ENCODE peak calls at places on chromosomes 16 and 17, in eight cellular contexts. N, I, E, H, R, X, Q and O are unnamed samples.

GRCh38 chr17:66508896-66509843 is 206.8 kb downstream of the PRKCA start:
- DNase-seq in X (no peak), N (peak), R (peak), I (peak), H (no peak), Q (peak), E (no peak), O (peak)

GRCh38 chr17:49779730-49780220 is 8.7 kb upstream of the KAT7 start:
- DNase-seq in H (no peak), R (peak), X (no peak), E (peak), I (peak), Q (peak), N (peak), O (peak)

GRCh38 chr16:55508941-55509920 is at the start of gene LPCAT2:
- DNase-seq in N (peak), H (peak), X (peak), I (peak), R (peak), Q (peak), E (no peak), O (peak)

GRCh38 chr17:28384281-28385036 is 13.0 kb downstream of the SARM1 start:
- DNase-seq in E (no peak), H (no peak), I (peak), N (no peak), Q (no peak), R (no peak), X (peak), O (peak)

GRCh38 chr16:23578096-23578830 is 17.9 kb downstream of the NDUFAB1 start:
- DNase-seq in R (no peak), Q (peak), N (peak), E (no peak), I (no peak), H (no peak), X (no peak), O (no peak)

GRCh38 chr17:51120357-51120738 is 320 bp downstream of the SPAG9 start:
- DNase-seq in R (no peak), X (no peak), Q (no peak), E (peak), N (peak), I (no peak), H (no peak), O (peak)

GRCh38 chr17:42221886-42222745 is 27.8 kb upstream of the GHDC start:
- DNase-seq in X (no peak), R (peak), E (peak), N (peak), H (peak), I (no peak), Q (peak), O (no peak)

GRCh38 chr17:51118330-51119195 is 2.1 kb downstream of the SPAG9 start:
- DNase-seq in R (no peak), E (no peak), N (no peak), X (no peak), H (no peak), Q (no peak), I (peak), O (peak)

GRCh38 chr16:74740795-74741304 is 33.8 kb downstream of the FA2H start:
- DNase-seq in E (no peak), X (peak), N (no peak), Q (no peak), H (no peak), R (peak), I (peak), O (peak)

GRCh38 chr16:25151996-25152395 is 40.5 kb downstream of the LCMT1 start:
- DNase-seq in X (no peak), H (no peak), Q (peak), N (peak), E (no peak), R (peak), I (peak), O (no peak)

GRCh38 chr17:28575126-28575795 is 1.4 kb downstream of the ALDOC start:
- DNase-seq in H (no peak), I (no peak), X (no peak), E (no peak), R (no peak), Q (no peak), N (no peak), O (no peak)

DNA sequence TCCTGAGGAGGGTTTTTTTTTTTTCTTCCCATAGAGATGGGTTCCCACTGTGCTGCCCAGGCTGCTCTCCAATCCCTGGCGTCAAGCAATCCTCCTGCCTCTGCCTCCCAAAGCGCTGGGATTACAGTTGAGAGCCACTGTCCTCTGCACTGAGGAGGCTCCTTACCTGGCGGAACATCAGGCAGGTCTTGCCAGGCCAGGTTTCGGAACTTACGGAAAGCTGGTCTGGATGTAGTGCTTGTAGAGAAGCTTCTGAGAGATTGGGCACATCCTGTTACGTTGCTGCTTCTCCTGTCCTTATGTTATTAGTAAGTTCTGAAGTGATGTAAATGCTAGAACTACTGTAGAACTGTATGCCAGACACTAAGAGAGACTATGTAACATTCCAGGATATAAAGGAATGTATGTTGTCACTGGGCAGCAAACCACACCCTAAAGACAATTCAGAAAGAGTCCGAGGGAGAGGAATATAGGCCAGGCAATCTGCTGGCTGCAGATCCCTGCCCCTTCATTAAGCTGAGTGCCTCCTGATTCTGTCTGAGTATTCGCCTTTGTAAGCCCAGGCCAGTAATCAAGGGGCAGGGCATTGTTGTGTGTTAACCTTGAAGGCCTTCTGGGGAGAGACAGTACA is 21.1 kb downstream of the ETV4 start:
- DNase-seq in E (no peak), N (peak), X (no peak), I (no peak), Q (peak), H (no peak), R (no peak), O (no peak)
- H3K9ac ChIP-seq in E (no peak), N (no peak), X (no peak), I (no peak), Q (no peak), H (no peak), R (no peak), O (no peak)

GRCh38 chr17:58498177-58498828 is 10.1 kb upstream of the HSF5 start:
- DNase-seq in I (peak), H (no peak), R (no peak), E (no peak), X (no peak), Q (no peak), N (no peak), O (no peak)
- H3K9ac ChIP-seq in I (no peak), H (no peak), R (no peak), E (no peak), X (no peak), Q (no peak), N (no peak), O (no peak)

GRCh38 chr16:35750701-35751104 is 2291.3 kb downstream of the TP53TG3F start:
- DNase-seq in I (no peak), R (no peak), X (no peak), N (no peak), E (no peak), H (no peak), Q (no peak), O (no peak)
- H3K9ac ChIP-seq in I (no peak), R (no peak), X (no peak), N (no peak), E (no peak), H (no peak), Q (no peak), O (no peak)

DNA sequence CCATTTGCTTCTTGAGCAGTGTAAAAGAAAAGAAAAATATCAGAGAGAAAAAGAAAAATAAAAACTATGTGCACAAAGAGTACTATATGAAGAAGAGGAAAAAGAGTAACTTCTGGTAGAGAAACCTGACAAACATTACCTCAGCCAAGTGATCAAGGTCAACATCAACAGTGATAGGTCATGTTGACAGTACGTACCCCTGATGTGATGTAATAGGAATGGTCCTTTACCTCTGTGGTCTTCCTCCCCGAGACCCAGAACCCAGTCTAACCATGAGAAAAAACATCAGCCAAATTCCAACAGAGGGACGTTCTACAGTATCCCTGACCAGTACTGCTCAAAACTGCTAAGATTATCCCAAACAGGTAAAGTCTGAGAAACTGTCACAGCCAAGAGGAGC is 4.4 kb downstream of the GSDMB start:
- DNase-seq in N (no peak), R (no peak), H (no peak), E (no peak), Q (no peak), X (no peak), I (no peak), O (no peak)
- H3K9ac ChIP-seq in N (no peak), R (no peak), H (no peak), E (no peak), Q (no peak), X (no peak), I (no peak), O (no peak)

GRCh38 chr16:27786221-27786848 is 236.4 kb downstream of the KATNIP start:
- DNase-seq in Q (no peak), N (no peak), I (no peak), R (no peak), X (peak), H (no peak), E (no peak), O (no peak)
- H3K9ac ChIP-seq in Q (no peak), N (no peak), I (no peak), R (no peak), X (no peak), H (no peak), E (no peak), O (no peak)

GRCh38 chr16:68792465-68793324 is 50.6 kb upstream of the TANGO6 start:
- DNase-seq in I (peak), X (no peak), Q (peak), H (no peak), N (peak), R (no peak), E (no peak), O (peak)

GRCh38 chr16:68790130-68790761 is 53.1 kb upstream of the TANGO6 start:
- DNase-seq in X (no peak), Q (peak), H (no peak), N (peak), I (peak), R (peak), E (no peak), O (no peak)

GRCh38 chr16:68786685-68787418 is 49.8 kb downstream of the CDH1 start:
- DNase-seq in E (peak), I (no peak), N (peak), Q (no peak), X (no peak), H (no peak), R (peak), O (no peak)

GRCh38 chr16:68785715-68786114 is 48.6 kb downstream of the CDH1 start:
- DNase-seq in E (peak), N (no peak), X (no peak), R (no peak), Q (no peak), H (no peak), I (no peak), O (no peak)

DNA sequence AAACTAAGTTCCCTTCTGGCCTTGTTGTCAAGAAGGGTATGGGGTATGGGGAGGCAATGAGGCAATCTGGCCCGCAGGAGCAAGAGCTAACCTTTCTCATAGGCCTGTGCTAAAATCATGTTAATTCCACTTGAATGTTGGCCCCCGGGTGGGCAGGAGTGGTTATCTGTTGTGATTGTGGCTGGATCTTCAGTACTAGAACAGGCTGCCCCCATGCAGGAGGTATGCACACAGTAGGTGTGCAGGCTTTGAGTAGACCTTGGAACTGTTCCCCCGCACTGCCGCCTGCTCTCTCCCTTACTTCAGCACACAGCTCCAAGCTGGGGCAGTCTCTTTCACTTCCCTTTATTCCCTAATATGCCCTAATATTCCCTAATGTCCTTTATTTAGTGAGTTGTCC is 52.4 kb upstream of the TANGO6 start:
- DNase-seq in H (no peak), N (no peak), I (no peak), R (no peak), E (no peak), Q (no peak), X (no peak), O (no peak)
- H3K9ac ChIP-seq in H (no peak), N (no peak), I (no peak), R (peak), E (no peak), Q (no peak), X (no peak), O (no peak)